ENCODE peak calls at places on chromosomes 7 and 10, in nine cellular contexts. S is RWPE1; I is NCI-H774; W is Caki2; R is stimulated activated CD8-positive, alpha-beta memory T cell treated with anti-CD3 and anti-CD28 coated beads, Interleukin-2, amount 100 ng/mL, for 1 hour; E is OCI-LY7; Y is A172; Q is GM03348; C is Kasumi-1. F is an unnamed sample.

GRCh38 chr10:89301721-89302445 is at the start of gene IFIT2:
- DNase-seq in I (no peak), R (peak; percentile 6), E (peak; percentile 66), Y (peak; percentile 70), C (peak; percentile 75), S (peak; percentile 68), Q (peak; percentile 50), W (peak; percentile 64), F (peak; percentile 56)

GRCh38 chr10:88273567-88273966 is 309.6 kb downstream of the RNLS start:
- DNase-seq in Q (no peak), R (no peak), C (no peak), Y (no peak), E (no peak), I (no peak), S (no peak), W (no peak), F (no peak)

GRCh38 chr10:128629111-128630096 is 503.2 kb upstream of the MKI67 start:
- DNase-seq in Q (no peak), W (peak; percentile 85), Y (peak; percentile 4), I (no peak), R (no peak), S (peak; percentile 63), C (no peak), E (no peak), F (no peak)

GRCh38 chr10:72044417-72045041 is 43.8 kb downstream of the SPOCK2 start:
- DNase-seq in C (no peak), Q (no peak), Y (no peak), E (no peak), S (peak; percentile 52), W (no peak), I (no peak), R (no peak), F (no peak)

GRCh38 chr10:55274367-55274766 is 473.3 kb upstream of the PCDH15 start:
- DNase-seq in Q (no peak), Y (no peak), E (no peak), R (no peak), S (no peak), W (no peak), I (no peak), C (no peak), F (no peak)

GRCh38 chr10:1043532-1043995 is 5.4 kb downstream of the IDI1 start:
- DNase-seq in Y (no peak), E (peak; percentile 80), I (no peak), R (no peak), S (no peak), C (peak; percentile 95), W (no peak), Q (no peak), F (no peak)

GRCh38 chr10:30719832-30720231 is 90.3 kb upstream of the LYZL2 start:
- DNase-seq in Y (no peak), R (no peak), W (no peak), I (no peak), C (no peak), E (no peak), S (no peak), Q (no peak), F (no peak)

GRCh38 chr7:155460926-155461613 is 3.1 kb downstream of the EN2 start:
- DNase-seq in Q (no peak), W (no peak), S (no peak), I (no peak), R (no peak), Y (no peak), E (no peak), C (no peak), F (no peak)

GRCh38 chr10:21498977-21499376 is 26.5 kb downstream of the SKIDA1 start:
- DNase-seq in R (no peak), S (no peak), I (no peak), C (no peak), E (no peak), W (no peak), Q (no peak), Y (no peak), F (no peak)

GRCh38 chr10:110827410-110827809 is 44.3 kb upstream of the PDCD4 start:
- DNase-seq in W (no peak), C (no peak), Q (peak; percentile 19), Y (no peak), E (no peak), I (no peak), S (peak; percentile 50), R (no peak), F (no peak)

GRCh38 chr7:157547102-157547501 is 210.3 kb downstream of the DNAJB6 start:
- DNase-seq in I (no peak), Y (no peak), C (no peak), R (no peak), S (no peak), Q (no peak), W (no peak), E (no peak), F (no peak)

GRCh38 chr7:15972767-15973362 is 286.4 kb upstream of the MEOX2 start:
- DNase-seq in Y (peak; percentile 40), Q (peak; percentile 12), R (no peak), I (no peak), C (peak; percentile 2), E (no peak), W (no peak), S (no peak), F (no peak)

GRCh38 chr10:121841862-121842261 is 86.0 kb downstream of the ATE1 start:
- DNase-seq in C (no peak), S (no peak), E (no peak), Y (no peak), R (no peak), W (no peak), I (no peak), Q (no peak), F (no peak)

GRCh38 chr10:120415709-120416330 is 41.2 kb upstream of the PLPP4 start:
- DNase-seq in E (no peak), C (no peak), S (peak; percentile 62), Y (peak; percentile 89), Q (peak; percentile 80), R (no peak), W (peak; percentile 84), I (no peak), F (no peak)

GRCh38 chr10:112487964-112488363 is 40.9 kb downstream of the VTI1A start:
- DNase-seq in S (no peak), Y (no peak), Q (no peak), E (no peak), C (no peak), I (no peak), W (no peak), R (no peak), F (no peak)

GRCh38 chr7:96786998-96787395 is 77.4 kb upstream of the SEM1 start:
- DNase-seq in W (no peak), Q (no peak), S (no peak), I (no peak), E (no peak), C (no peak), Y (no peak), R (no peak), F (no peak)

GRCh38 chr10:118513174-118513573 is 82.3 kb downstream of the PRLHR start:
- DNase-seq in I (no peak), W (no peak), Q (no peak), S (no peak), E (no peak), R (no peak), Y (no peak), C (no peak), F (no peak)

GRCh38 chr7:78435355-78435754 is 636.8 kb downstream of the PHTF2 start:
- DNase-seq in Q (no peak), W (no peak), R (no peak), C (no peak), S (no peak), Y (no peak), E (no peak), I (no peak), F (no peak)

GRCh38 chr10:78492424-78492823 is 458.8 kb downstream of the RPS24 start:
- DNase-seq in E (no peak), Y (no peak), C (no peak), W (no peak), Q (no peak), S (no peak), R (no peak), I (no peak), F (no peak)

GRCh38 chr7:28984631-28985030 is 26.5 kb upstream of the TRIL start:
- DNase-seq in R (no peak), C (no peak), Y (peak; percentile 87), W (peak; percentile 29), E (no peak), Q (peak; percentile 86), I (no peak), S (peak; percentile 81), F (no peak)

GRCh38 chr7:131212114-131212513 is 115.6 kb upstream of the MKLN1 start:
- DNase-seq in W (no peak), Q (no peak), S (no peak), R (no peak), C (no peak), I (no peak), Y (peak; percentile 21), E (no peak), F (no peak)

GRCh38 chr10:130336612-130337304 is 200.6 kb downstream of the GLRX3 start:
- DNase-seq in R (no peak), Y (no peak), Q (no peak), W (no peak), I (no peak), E (no peak), C (no peak), S (no peak), F (no peak)

GRCh38 chr10:14611971-14612693 is 162.6 kb downstream of the FAM107B start:
- DNase-seq in Y (no peak), W (peak; percentile 75), Q (no peak), I (no peak), C (no peak), R (no peak), S (no peak), E (no peak), F (no peak)

GRCh38 chr10:102775973-102776669 is 32.4 kb downstream of the WBP1L start:
- DNase-seq in Y (peak; percentile 61), S (peak; percentile 51), R (no peak), C (peak; percentile 89), W (no peak), E (no peak), I (no peak), Q (peak; percentile 76), F (no peak)

GRCh38 chr10:24360286-24361127 is 151.6 kb downstream of the KIAA1217 start:
- DNase-seq in W (peak; percentile 37), Q (peak; percentile 80), E (peak; percentile 16), S (peak; percentile 64), R (no peak), Y (peak; percentile 64), I (peak; percentile 2), C (peak; percentile 68), F (peak; percentile 3)

GRCh38 chr10:26809973-26810372 is 50.8 kb downstream of the ABI1 start:
- DNase-seq in Q (no peak), C (no peak), E (no peak), S (no peak), R (no peak), I (no peak), Y (no peak), W (no peak), F (no peak)

GRCh38 chr10:106111241-106111640 is 1053.3 kb downstream of the SORCS1 start:
- DNase-seq in S (peak; percentile 58), I (no peak), Y (no peak), C (no peak), E (no peak), W (no peak), Q (no peak), R (no peak), F (no peak)

GRCh38 chr7:91814189-91814588 is 66.3 kb downstream of the MTERF1 start:
- DNase-seq in Q (no peak), S (no peak), E (no peak), I (no peak), R (no peak), C (no peak), Y (no peak), W (no peak), F (no peak)

GRCh38 chr7:375491-375821 is 85.5 kb downstream of the FOXL3 start:
- DNase-seq in Q (no peak), Y (no peak), E (no peak), C (no peak), W (no peak), S (no peak), I (no peak), R (no peak), F (no peak)

GRCh38 chr7:144416341-144416740 is 12.8 kb upstream of the NOBOX start:
- DNase-seq in E (no peak), Q (no peak), W (no peak), C (no peak), R (no peak), Y (no peak), I (no peak), S (peak; percentile 43), F (no peak)

GRCh38 chr10:77350711-77351119 is 286.9 kb downstream of the KCNMA1 start:
- DNase-seq in Y (peak; percentile 100), C (no peak), S (peak; percentile 100), E (no peak), Q (peak; percentile 96), W (peak; percentile 92), I (no peak), R (no peak), F (no peak)